ENCODE peak calls at places on chromosome 9, in six cellular contexts. U is ovary, T is uterus, L is PC-9, V is heart right ventricle, E is A549. W is an unnamed sample.

GRCh38 chr9:567746-568305 is 273.7 kb upstream of the DMRT1 start:
- DNase-seq in U (no peak), T (no peak), L (no peak), V (no peak), E (no peak), W (no peak)

GRCh38 chr9:95820076-95820475 is 55.4 kb upstream of the ERCC6L2 start:
- DNase-seq in U (no peak), T (no peak), L (no peak), V (no peak), E (no peak), W (no peak)

GRCh38 chr9:121671612-121672155 is 20.2 kb downstream of the DAB2IP start:
- DNase-seq in U (no peak), T (peak; percentile 42), L (no peak), V (no peak), E (no peak), W (peak; percentile 79)

GRCh38 chr9:121929893-121930875 is 162.9 kb downstream of the TTLL11 start:
- DNase-seq in U (no peak), T (no peak), L (no peak), V (no peak), E (peak; percentile 9), W (no peak)

GRCh38 chr9:133252301-133252776 is 22.7 kb downstream of the ABO start:
- DNase-seq in U (no peak), T (peak; percentile 13), L (peak; percentile 90), V (no peak), E (no peak), W (no peak)

GRCh38 chr9:129809346-129809745 is 6.4 kb downstream of the TOR1B start:
- DNase-seq in U (no peak), T (no peak), L (no peak), V (no peak), E (no peak), W (no peak)

GRCh38 chr9:122186301-122186700 is 26.6 kb downstream of the MORN5 start:
- DNase-seq in U (no peak), T (no peak), L (no peak), V (no peak), E (no peak), W (no peak)

GRCh38 chr9:26142201-26142600 is 464.0 kb upstream of the TUSC1 start:
- DNase-seq in U (no peak), T (no peak), L (no peak), V (no peak), E (no peak), W (no peak)

GRCh38 chr9:18905033-18905882 is 127.8 kb downstream of the SAXO1 start:
- DNase-seq in U (no peak), T (no peak), L (no peak), V (no peak), E (no peak), W (peak; percentile 59)

GRCh38 chr9:42852133-42852532 is 668.7 kb downstream of the SPATA31A6 start:
- DNase-seq in U (no peak), T (peak; percentile 35), L (no peak), V (peak; percentile 53), E (peak; percentile 73), W (peak; percentile 12)

GRCh38 chr9:133728856-133729645 is 9.1 kb downstream of the SARDH start:
- DNase-seq in U (no peak), T (no peak), L (no peak), V (no peak), E (no peak), W (no peak)

GRCh38 chr9:124202447-124202971 is 55.2 kb upstream of the NEK6 start:
- DNase-seq in U (no peak), T (no peak), L (peak; percentile 19), V (peak; percentile 35), E (no peak), W (no peak)

GRCh38 chr9:124215956-124216355 is 41.8 kb upstream of the NEK6 start:
- DNase-seq in U (no peak), T (no peak), L (no peak), V (no peak), E (no peak), W (no peak)

GRCh38 chr9:69325409-69326212 is 596 bp downstream of the ENTREP1 start:
- DNase-seq in U (peak; percentile 50), T (no peak), L (peak; percentile 29), V (peak; percentile 38), E (no peak), W (no peak)

GRCh38 chr9:83006378-83006777 is 56.6 kb downstream of the RASEF start:
- DNase-seq in U (no peak), T (no peak), L (no peak), V (no peak), E (no peak), W (no peak)

GRCh38 chr9:136978073-136978864 is 965 bp downstream of the PTGDS start:
- DNase-seq in U (peak; percentile 79), T (peak; percentile 61), L (peak; percentile 83), V (peak; percentile 89), E (peak; percentile 89), W (peak; percentile 32)

GRCh38 chr9:93186151-93186715 is 2.3 kb downstream of the WNK2 start:
- DNase-seq in U (no peak), T (no peak), L (no peak), V (peak; percentile 22), E (no peak), W (no peak)

GRCh38 chr9:125932012-125932411 is 184.8 kb downstream of the PBX3 start:
- DNase-seq in U (no peak), T (peak; percentile 21), L (peak; percentile 64), V (no peak), E (peak; percentile 62), W (peak; percentile 98)

GRCh38 chr9:17063535-17064135 is 71.2 kb upstream of the CNTLN start:
- DNase-seq in U (no peak), T (no peak), L (peak; percentile 0), V (no peak), E (peak; percentile 69), W (peak; percentile 70)
- TF ChIP-seq CTCF in U (peak; percentile 22), T (peak; percentile 62), L (peak; percentile 69), V (peak; percentile 72), E (peak; percentile 76), W (peak; percentile 86)

GRCh38 chr9:31807574-31808256 is 576.7 kb upstream of the ACO1 start:
- DNase-seq in U (no peak), T (no peak), L (no peak), V (no peak), E (peak; percentile 22), W (no peak)
- H3K4me3 ChIP-seq in U (no peak overlapping the region), T (no peak overlapping the region), L (no peak overlapping the region), V (no peak overlapping the region), E (no peak overlapping the region), W (no peak overlapping the region)

DNA sequence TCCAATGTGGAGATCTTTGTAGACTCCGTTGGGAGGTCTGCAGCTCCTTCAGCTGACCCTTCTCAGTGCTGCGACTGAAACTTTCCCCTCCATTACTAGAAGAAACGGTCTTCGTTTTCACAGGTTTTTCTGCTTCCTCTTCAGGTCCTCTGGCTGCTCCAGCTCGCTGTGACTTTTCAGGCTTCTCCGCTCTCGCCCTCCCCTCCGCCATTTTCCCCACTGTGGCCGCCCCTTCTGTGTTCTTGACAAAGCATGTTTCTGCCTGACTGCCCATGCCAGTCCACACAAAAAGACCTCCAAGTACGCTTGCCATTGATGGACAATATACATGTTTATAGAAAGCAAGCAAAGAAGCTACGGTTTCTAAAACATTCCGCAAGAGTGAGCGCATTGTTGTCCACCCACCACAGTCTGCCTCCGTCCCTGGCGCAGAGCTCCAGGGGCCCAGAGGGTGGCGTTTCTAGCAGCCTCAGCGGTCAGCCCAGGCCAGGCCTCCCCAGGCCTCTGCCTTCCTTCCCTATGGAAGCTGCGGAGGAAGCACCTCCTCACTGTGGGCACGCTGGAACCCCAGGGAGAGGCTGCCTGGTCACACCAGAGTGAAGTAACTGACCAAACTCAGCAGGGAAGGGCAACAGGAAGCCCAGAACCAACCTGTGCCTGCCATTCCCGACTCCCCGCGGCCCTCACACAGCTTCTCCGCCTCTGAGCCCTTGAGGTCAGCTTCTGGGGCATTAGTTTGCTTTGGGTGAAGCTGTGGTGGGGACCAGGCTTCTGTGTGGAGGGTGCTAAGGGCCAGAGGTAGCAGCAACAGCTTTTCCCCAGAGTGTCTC is 19.9 kb upstream of the S1PR3 start:
- DNase-seq in U (no peak), T (no peak), L (no peak), V (no peak), E (no peak), W (no peak)
- TF ChIP-seq CTCF in U (no peak), T (no peak), L (no peak), V (no peak), E (no peak), W (no peak)

DNA sequence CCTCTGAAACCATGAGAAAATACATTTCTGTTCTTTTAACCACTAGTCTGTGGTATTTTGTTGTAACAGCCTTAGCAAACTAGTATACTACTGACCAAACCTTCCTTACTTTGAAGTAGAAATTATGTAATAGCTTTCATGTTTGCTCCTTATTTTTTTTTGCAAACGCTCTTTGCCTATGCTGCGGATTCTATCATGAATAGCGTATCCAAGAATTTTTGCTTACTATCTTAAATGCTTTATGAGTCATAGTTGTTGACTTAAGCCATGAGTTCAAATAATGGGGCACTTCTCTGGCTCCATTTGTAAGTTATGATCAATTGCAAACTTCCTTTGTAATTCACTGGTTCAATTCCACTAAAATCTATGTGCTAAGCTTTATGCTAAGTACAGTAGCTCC is 154.8 kb upstream of the CYLC2 start:
- DNase-seq in U (no peak), T (no peak), L (no peak), V (no peak), E (peak; percentile 54), W (no peak)
- H3K4me3 ChIP-seq in U (no peak overlapping the region), T (no peak overlapping the region), L (no peak overlapping the region), V (no peak overlapping the region), E (no peak overlapping the region), W (no peak overlapping the region)

GRCh38 chr9:79603222-79603925 is 31.6 kb downstream of the TLE4 start:
- DNase-seq in U (no peak), T (no peak), L (no peak), V (no peak), E (no peak), W (no peak)
- TF ChIP-seq CTCF in U (no peak), T (no peak), L (no peak), V (no peak), E (no peak), W (no peak)

DNA sequence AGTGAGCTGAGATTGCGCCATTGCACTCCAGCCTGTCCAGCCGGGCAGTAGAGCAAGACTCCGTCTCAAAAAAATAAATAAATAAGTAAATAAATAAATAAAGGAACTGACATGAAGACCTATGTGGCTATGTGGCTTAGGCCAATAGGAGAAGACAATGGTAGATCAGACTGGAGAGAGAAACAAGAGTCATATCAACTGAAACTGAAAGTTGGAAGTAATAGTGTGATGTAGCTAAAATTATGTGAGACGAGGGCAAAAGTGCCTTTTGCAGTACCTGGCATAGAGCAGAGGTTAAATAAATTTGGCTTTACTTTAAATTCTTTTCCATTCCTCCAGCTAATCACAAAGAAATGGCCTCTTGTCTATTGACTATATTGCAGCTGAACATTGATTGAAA is 7.3 kb downstream of the FBP2 start:
- DNase-seq in U (no peak), T (no peak), L (no peak), V (no peak), E (no peak), W (no peak)
- H3K4me3 ChIP-seq in U (no peak overlapping the region), T (no peak overlapping the region), L (no peak overlapping the region), V (no peak overlapping the region), E (no peak overlapping the region), W (no peak overlapping the region)